ENCODE peak calls at places on chromosomes 3 and 15, in five cellular contexts. S is mucosa of gallbladder; U is stimulated activated CD8-positive, alpha-beta memory T cell treated with anti-CD3 and anti-CD28 coated beads, Interleukin-15, amount 100 ng/mL, for 24 hours; V is effector CD4-positive, alpha-beta T cell; Y is pons. E is an unnamed sample.

GRCh38 chr3:64187065-64187959 is 38.0 kb downstream of the PRICKLE2 start:
- DNase-seq in S (peak; percentile 70), U (no peak), V (no peak), Y (peak; percentile 69), E (no peak)

GRCh38 chr3:143628971-143629370 is 219.3 kb downstream of the SLC9A9 start:
- DNase-seq in S (no peak), U (no peak), V (no peak), Y (no peak), E (no peak)

GRCh38 chr3:188021502-188022040 is 132.4 kb upstream of the LPP start:
- DNase-seq in S (no peak), U (no peak), V (no peak), Y (no peak), E (no peak)

GRCh38 chr15:48330855-48331795 is at the start of gene DUT:
- DNase-seq in S (peak; percentile 80), U (peak; percentile 62), V (peak; percentile 70), Y (peak; percentile 69), E (peak; percentile 70)

GRCh38 chr3:115693868-115694267 is 70.6 kb downstream of the GAP43 start:
- DNase-seq in S (no peak), U (no peak), V (no peak), Y (no peak), E (no peak)

GRCh38 chr3:99499235-99499798 is 139.1 kb upstream of the COL8A1 start:
- DNase-seq in S (no peak), U (no peak), V (no peak), Y (peak; percentile 36), E (no peak)

GRCh38 chr3:58631742-58632141 is 34.8 kb downstream of the FAM3D start:
- DNase-seq in S (no peak), U (no peak), V (no peak), Y (no peak), E (no peak)

GRCh38 chr15:81789403-81789802 is 256.4 kb downstream of the MEX3B start:
- DNase-seq in S (no peak), U (no peak), V (no peak), Y (no peak), E (no peak)

GRCh38 chr15:72155635-72156616 is 37.7 kb downstream of the SENP8 start:
- DNase-seq in S (peak; percentile 89), U (peak; percentile 54), V (peak; percentile 76), Y (peak; percentile 91), E (peak; percentile 64)

GRCh38 chr15:66042624-66043023 is 173.3 kb downstream of the RAB11A start:
- DNase-seq in S (no peak), U (no peak), V (no peak), Y (no peak), E (no peak)

GRCh38 chr3:8556470-8556869 is 54.8 kb downstream of the LMCD1 start:
- DNase-seq in S (no peak), U (no peak), V (no peak), Y (no peak), E (no peak)

GRCh38 chr3:51063074-51063473 is 322.0 kb upstream of the MANF start:
- DNase-seq in S (no peak), U (no peak), V (no peak), Y (no peak), E (no peak)

GRCh38 chr3:62229201-62229600 is 144.1 kb downstream of the FEZF2 start:
- DNase-seq in S (no peak), U (no peak), V (no peak), Y (peak; percentile 11), E (no peak)

GRCh38 chr3:142716102-142716501 is 7.7 kb upstream of the TRPC1 start:
- DNase-seq in S (no peak), U (no peak), V (no peak), Y (no peak), E (no peak)

GRCh38 chr3:189038773-189039720 is 132.7 kb upstream of the TPRG1 start:
- DNase-seq in S (no peak), U (no peak), V (no peak), Y (no peak), E (no peak)

GRCh38 chr15:93052090-93052892 is 36.7 kb downstream of the RGMA start:
- DNase-seq in S (no peak), U (no peak), V (no peak), Y (no peak), E (no peak)

GRCh38 chr3:194395201-194395600 is 3.9 kb downstream of the GP5 start:
- DNase-seq in S (no peak), U (no peak), V (no peak), Y (no peak), E (no peak)

GRCh38 chr3:48885753-48886152 is 12.9 kb downstream of the SLC25A20 start:
- DNase-seq in S (no peak), U (no peak), V (no peak), Y (no peak), E (no peak)